ENCODE peak calls at places on chromosome 13, in five cellular contexts. J is H9, U is neuronal stem cell, Y is H1, G is trophoblast cell. I is an unnamed sample.

GRCh38 chr13:41610426-41610825 is 153.1 kb downstream of the RGCC start:
- DNase-seq in U (no peak), Y (no peak), J (no peak), G (peak), I (no peak)

GRCh38 chr13:73521291-73521626 is 462.5 kb downstream of the KLF5 start:
- DNase-seq in U (no peak), Y (no peak), G (no peak), J (no peak), I (no peak)

GRCh38 chr13:30033681-30034447 is 183.4 kb upstream of the UBL3 start:
- DNase-seq in U (no peak), J (no peak), Y (no peak), G (no peak), I (peak)

GRCh38 chr13:112177889-112178288 is 110.9 kb downstream of the SOX1 start:
- DNase-seq in J (no peak), U (no peak), G (no peak), Y (no peak), I (no peak)

GRCh38 chr13:100645382-100645781 is 29.2 kb downstream of the TMTC4 start:
- DNase-seq in J (no peak), Y (no peak), U (no peak), G (no peak), I (no peak)

GRCh38 chr13:79604752-79605151 is 123.8 kb downstream of the NDFIP2 start:
- DNase-seq in G (no peak), U (no peak), Y (no peak), J (no peak), I (peak)

GRCh38 chr13:43261018-43261417 is 237.6 kb downstream of the DNAJC15 start:
- DNase-seq in Y (no peak), J (no peak), G (peak), U (no peak), I (peak)

GRCh38 chr13:19959141-19959830 is 759 bp downstream of the ZMYM2 start:
- DNase-seq in G (peak), Y (no peak), J (peak), U (peak), I (peak)

GRCh38 chr13:27583645-27584044 is 36.7 kb downstream of the LNX2 start:
- DNase-seq in Y (no peak), J (no peak), G (no peak), U (no peak), I (peak)

GRCh38 chr13:21522847-21523246 is 63.7 kb upstream of the ZDHHC20 start:
- DNase-seq in Y (no peak), G (no peak), U (no peak), J (no peak), I (no peak)
- H2BK12ac ChIP-seq in Y (no peak), G (no peak), U (no peak), J (no peak), I (no peak)

DNA sequence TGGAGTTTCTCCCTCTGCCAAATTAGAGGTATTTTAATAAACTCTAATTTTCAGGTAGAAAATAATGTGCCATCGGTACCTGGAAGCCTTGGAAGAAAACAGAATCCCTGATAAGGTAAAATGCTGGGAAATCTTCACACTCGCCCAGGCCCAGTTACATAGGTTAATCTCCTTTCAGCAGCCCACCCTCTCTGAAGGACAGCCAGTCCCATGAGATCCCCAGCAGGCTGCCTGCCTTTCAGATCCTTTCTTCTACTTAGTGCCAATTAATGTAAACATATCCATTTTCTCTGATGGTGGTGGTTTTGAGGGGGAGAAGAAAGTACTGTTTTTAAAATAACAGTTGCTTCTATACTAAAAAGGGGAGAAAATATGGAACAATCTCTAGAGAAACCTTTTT is 12.2 kb downstream of the SMAD9 start:
- DNase-seq in Y (no peak), U (no peak), J (no peak), G (no peak), I (no peak)
- H2BK12ac ChIP-seq in Y (no peak), U (no peak), J (no peak), G (no peak), I (no peak)

DNA sequence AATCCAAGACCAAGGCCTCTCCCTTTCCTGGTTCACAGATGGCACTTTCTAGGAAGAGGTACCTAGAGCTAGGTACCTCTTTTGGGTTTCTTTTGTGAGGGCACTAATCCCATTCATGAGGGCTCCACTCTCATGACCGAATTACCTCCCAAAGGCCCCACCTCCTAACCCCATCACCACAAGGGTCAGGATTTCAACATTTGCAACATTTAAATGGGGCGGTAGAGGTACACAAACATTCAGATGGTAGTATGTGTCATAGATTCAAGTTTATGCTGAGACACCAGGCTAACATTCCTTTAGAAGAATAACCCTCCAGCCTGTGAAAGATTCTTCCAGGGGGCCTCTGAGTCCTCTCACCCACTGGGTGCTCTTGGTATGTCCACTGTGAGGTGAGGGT is 116.3 kb downstream of the FOXO1 start:
- DNase-seq in Y (no peak), J (no peak), G (no peak), U (no peak), I (peak)
- H2BK12ac ChIP-seq in Y (no peak), J (no peak), G (no peak), U (no peak), I (no peak)

DNA sequence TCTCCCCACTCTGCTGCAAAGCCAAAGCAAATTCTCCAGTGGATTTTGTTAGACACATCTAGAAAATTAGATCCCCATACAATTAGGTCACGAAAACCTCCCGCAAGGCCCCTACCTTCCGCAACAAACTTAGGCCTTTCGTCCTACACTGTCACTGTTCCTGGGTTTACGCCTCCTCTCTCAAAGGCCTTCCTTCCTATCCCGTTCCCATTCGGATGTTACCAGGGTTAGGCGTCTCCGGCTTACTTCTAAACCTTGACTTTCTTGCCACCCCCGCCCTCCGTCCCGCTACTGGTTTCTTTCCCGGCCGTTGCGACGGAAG is 754 bp downstream of the RNF6 start:
- DNase-seq in Y (no peak), J (no peak), G (no peak), U (no peak), I (no peak)
- H2BK12ac ChIP-seq in Y (no peak), J (no peak), G (no peak), U (no peak), I (peak)

GRCh38 chr13:102461302-102461701 is 59.5 kb upstream of the FGF14 start:
- DNase-seq in G (peak), J (no peak), Y (no peak), U (no peak), I (no peak)
- H2BK12ac ChIP-seq in G (no peak), J (no peak), Y (no peak), U (no peak), I (no peak)